ENCODE peak calls at places on chromosome 5, in four cellular contexts. Y is heart left ventricle, C is GM12891, R is H54. H is an unnamed sample.

GRCh38 chr5:31054436-31054835 is 139.1 kb upstream of the CDH6 start:
- DNase-seq in Y (no peak), C (no peak), R (no peak), H (no peak)

GRCh38 chr5:91875133-91875779 is 492.1 kb upstream of the ARRDC3 start:
- DNase-seq in Y (no peak), C (no peak), R (no peak), H (no peak)

GRCh38 chr5:145660897-145661650 is 174.1 kb downstream of the PRELID2 start:
- DNase-seq in Y (no peak), C (no peak), R (no peak), H (no peak)

GRCh38 chr5:32331217-32331926 is 18.6 kb upstream of the MTMR12 start:
- DNase-seq in Y (no peak), C (no peak), R (no peak), H (peak; percentile 92)

GRCh38 chr5:64166201-64166959 is 737 bp downstream of the RNF180 start:
- DNase-seq in Y (no peak), C (peak; percentile 8), R (no peak), H (peak; percentile 9)

GRCh38 chr5:68543212-68543611 is 327.7 kb downstream of the PIK3R1 start:
- DNase-seq in Y (no peak), C (no peak), R (no peak), H (no peak)

GRCh38 chr5:126351138-126351537 is 72.1 kb upstream of the GRAMD2B start:
- DNase-seq in Y (no peak), C (no peak), R (no peak), H (no peak)

GRCh38 chr5:128304791-128305190 is 221.2 kb downstream of the SLC12A2 start:
- DNase-seq in Y (no peak), C (no peak), R (no peak), H (no peak)

GRCh38 chr5:2724831-2725230 is 26.6 kb downstream of the IRX2 start:
- DNase-seq in Y (no peak), C (no peak), R (no peak), H (no peak)

GRCh38 chr5:128038641-128039040 is 44.9 kb upstream of the SLC12A2 start:
- DNase-seq in Y (no peak), C (no peak), R (no peak), H (no peak)

GRCh38 chr5:168401880-168402279 is 84.4 kb upstream of the RARS1 start:
- DNase-seq in Y (no peak), C (no peak), R (no peak), H (peak; percentile 75)

GRCh38 chr5:149434162-149435014 is 55.3 kb upstream of the IL17B start:
- DNase-seq in Y (no peak), C (peak; percentile 47), R (peak; percentile 66), H (peak; percentile 56)

GRCh38 chr5:149435015-149435376 is 55.9 kb upstream of the IL17B start:
- DNase-seq in Y (no peak), C (no peak), R (no peak), H (no peak)

GRCh38 chr5:149433524-149434131 is 54.5 kb upstream of the IL17B start:
- DNase-seq in Y (no peak), C (no peak), R (no peak), H (no peak)

GRCh38 chr5:149437369-149438040 is 58.4 kb upstream of the IL17B start:
- DNase-seq in Y (no peak), C (no peak), R (no peak), H (no peak)

DNA sequence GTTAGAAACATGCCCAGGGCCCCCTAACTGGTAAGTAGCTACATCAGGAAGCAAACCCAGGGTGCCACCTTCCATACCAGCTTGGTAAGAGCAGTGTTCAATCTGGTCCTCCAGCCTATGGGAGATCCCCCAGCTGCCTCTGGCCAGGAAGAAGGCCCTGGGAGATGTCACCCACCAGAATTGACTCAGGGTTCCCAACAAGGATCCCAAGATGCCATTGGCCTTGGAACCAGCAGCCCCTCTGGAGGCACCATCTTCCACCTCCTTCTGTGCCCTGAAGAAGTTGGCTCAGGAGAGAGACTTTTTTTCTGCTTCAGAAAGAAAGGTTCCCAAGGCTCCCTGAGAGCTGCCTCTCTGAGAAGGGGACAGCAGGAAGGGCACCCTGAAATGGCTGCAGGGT is 56.6 kb upstream of the IL17B start:
- DNase-seq in Y (no peak), C (no peak), R (no peak), H (no peak)
- TF ChIP-seq POLR2A in Y (no peak), C (no peak), R (no peak), H (no peak)

GRCh38 chr5:154840435-154841272 is 9.7 kb downstream of the FAXDC2 start:
- DNase-seq in Y (no peak), C (no peak), R (no peak), H (no peak)
- TF ChIP-seq POLR2A in Y (no peak), C (no peak), R (no peak), H (no peak)

GRCh38 chr5:142433526-142434321 is 108.9 kb upstream of the SPRY4 start:
- DNase-seq in Y (no peak), C (no peak), R (no peak), H (no peak)

GRCh38 chr5:142435410-142436115 is 110.7 kb upstream of the SPRY4 start:
- DNase-seq in Y (no peak), C (no peak), R (no peak), H (no peak)

GRCh38 chr5:142432961-142433360 is 108.1 kb upstream of the SPRY4 start:
- DNase-seq in Y (no peak), C (no peak), R (no peak), H (no peak)

GRCh38 chr5:142434322-142434612 is 109.4 kb upstream of the SPRY4 start:
- DNase-seq in Y (no peak), C (no peak), R (no peak), H (no peak)

GRCh38 chr5:142432369-142432863 is 107.6 kb upstream of the SPRY4 start:
- DNase-seq in Y (peak; percentile 61), C (no peak), R (no peak), H (peak; percentile 12)
- TF ChIP-seq POLR2A in Y (no peak), C (no peak), R (no peak), H (no peak)

GRCh38 chr5:65925601-65926275 is 637 bp upstream of the ERBIN start:
- DNase-seq in Y (peak; percentile 92), C (peak; percentile 70), R (peak; percentile 76), H (peak; percentile 80)

GRCh38 chr5:65923339-65923738 is 3.0 kb upstream of the ERBIN start:
- DNase-seq in Y (no peak), C (no peak), R (no peak), H (no peak)

GRCh38 chr5:65925094-65925600 is 1.2 kb upstream of the ERBIN start:
- DNase-seq in Y (peak; percentile 89), C (peak; percentile 46), R (peak; percentile 26), H (peak; percentile 58)

GRCh38 chr5:65926276-65926761 is at the start of gene ERBIN:
- DNase-seq in Y (peak; percentile 91), C (peak; percentile 25), R (peak; percentile 51), H (peak; percentile 76)

DNA sequence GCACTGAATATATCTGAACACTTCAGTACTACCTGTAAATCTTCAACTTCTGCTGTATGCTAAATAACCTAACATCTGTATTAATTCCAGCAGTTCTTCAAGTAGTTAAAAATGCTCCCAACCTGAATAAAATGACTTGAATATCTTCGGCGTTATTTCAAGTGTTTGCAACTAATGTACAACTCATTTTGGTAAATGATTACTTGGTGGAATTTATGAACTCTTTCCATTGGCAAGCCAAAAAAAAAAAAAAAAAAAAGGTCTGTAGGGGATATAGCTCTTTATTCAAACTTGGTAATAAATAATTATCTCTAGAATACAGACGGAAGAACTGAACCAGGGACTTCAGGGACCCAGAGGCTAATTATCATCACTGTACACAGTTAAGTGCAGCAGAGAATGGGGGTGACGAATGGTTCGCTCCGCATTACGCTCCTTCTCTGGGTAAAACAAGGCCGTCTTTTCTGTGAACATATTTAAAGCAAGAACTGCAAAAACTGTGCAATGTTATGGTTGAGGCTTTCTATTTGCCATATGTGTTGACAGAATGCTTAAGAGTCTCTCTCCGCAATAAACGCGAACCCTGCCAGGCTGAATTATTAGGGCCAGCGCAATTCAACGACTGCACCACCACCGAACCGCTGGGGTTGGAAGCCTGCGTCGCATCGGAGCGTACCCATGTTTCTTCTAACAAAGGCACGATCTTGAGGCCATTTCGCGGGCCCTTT is 1.8 kb upstream of the ERBIN start:
- DNase-seq in Y (no peak), C (peak; percentile 15), R (no peak), H (no peak)
- TF ChIP-seq POLR2A in Y (no peak), C (no peak), R (no peak), H (no peak)

H was measured in prostate gland.